ENCODE peak calls at places on chromosomes 4 and X, in six cellular contexts. One of them, this sample, is unnamed.

GRCh38 chrX:153744210-153745066 is 19.6 kb upstream of the PLXNB3 start:
- DNase-seq in WTC11: peak; percentile 52
- DNase-seq in upper lobe of right lung: no peak
- DNase-seq in NCI-H1092 treated with DMSO at 0.1 percent for 48 hours: peak; percentile 46
- DNase-seq in NCI-H1105: peak; percentile 30
- DNase-seq in osteocyte: no peak
- DNase-seq in this sample: no peak

GRCh38 chr4:83362492-83363329 is 28.1 kb upstream of the HPSE start:
- DNase-seq in WTC11: no peak
- DNase-seq in upper lobe of right lung: no peak
- DNase-seq in NCI-H1092 treated with DMSO at 0.1 percent for 48 hours: no peak
- DNase-seq in NCI-H1105: no peak
- DNase-seq in osteocyte: no peak
- DNase-seq in this sample: no peak

GRCh38 chr4:38368612-38369011 is 295.4 kb upstream of the KLF3 start:
- DNase-seq in WTC11: no peak
- DNase-seq in upper lobe of right lung: no peak
- DNase-seq in NCI-H1092 treated with DMSO at 0.1 percent for 48 hours: no peak
- DNase-seq in NCI-H1105: no peak
- DNase-seq in osteocyte: no peak
- DNase-seq in this sample: no peak

GRCh38 chr4:107579099-107579498 is 140.9 kb downstream of the PAPSS1 start:
- DNase-seq in WTC11: no peak
- DNase-seq in upper lobe of right lung: no peak
- DNase-seq in NCI-H1092 treated with DMSO at 0.1 percent for 48 hours: no peak
- DNase-seq in NCI-H1105: no peak
- DNase-seq in osteocyte: no peak
- DNase-seq in this sample: no peak

GRCh38 chrX:42930951-42931350 is 153.0 kb upstream of the PPP1R2C start:
- DNase-seq in WTC11: no peak
- DNase-seq in upper lobe of right lung: no peak
- DNase-seq in NCI-H1092 treated with DMSO at 0.1 percent for 48 hours: no peak
- DNase-seq in NCI-H1105: no peak
- DNase-seq in osteocyte: no peak
- DNase-seq in this sample: no peak

GRCh38 chr4:177853198-177853597 is 411.0 kb upstream of the AGA start:
- DNase-seq in WTC11: no peak
- DNase-seq in upper lobe of right lung: no peak
- DNase-seq in NCI-H1092 treated with DMSO at 0.1 percent for 48 hours: no peak
- DNase-seq in NCI-H1105: no peak
- DNase-seq in osteocyte: no peak
- DNase-seq in this sample: no peak

GRCh38 chrX:82141942-82142341 is 940.0 kb downstream of the SH3BGRL start:
- DNase-seq in WTC11: no peak
- DNase-seq in upper lobe of right lung: no peak
- DNase-seq in NCI-H1092 treated with DMSO at 0.1 percent for 48 hours: no peak
- DNase-seq in NCI-H1105: no peak
- DNase-seq in osteocyte: no peak
- DNase-seq in this sample: no peak

GRCh38 chrX:40098264-40099045 is 697 bp upstream of the BCOR start:
- DNase-seq in WTC11: peak; percentile 51
- DNase-seq in upper lobe of right lung: peak; percentile 73
- DNase-seq in NCI-H1092 treated with DMSO at 0.1 percent for 48 hours: peak; percentile 80
- DNase-seq in NCI-H1105: no peak
- DNase-seq in osteocyte: no peak
- DNase-seq in this sample: no peak